ENCODE peak calls at places on chromosomes 3 and 15, in ten cellular contexts. D is activated CD4-positive, alpha-beta T cell treated with anti-CD3 and anti-CD28 coated beads, Interleukin-2, amount 50 U/mL, for 1 hour; N is GM06990; R is GOT3; A is NCI-H1092 treated with DMSO at 0.1 percent for 48 hours; W is cardiac septum; F is activated gamma-delta T cell; S is NCI-H1105; X is hypothalamus; I is GM20000. J is an unnamed sample.
A peak's percentile ranks its signal among the peaks of the same experiment; 100 is the strongest.

GRCh38 chr3:277873-278272 is 81.3 kb downstream of the CHL1 start:
- DNase-seq in D (no peak), N (no peak), R (no peak), A (no peak), W (no peak), F (no peak), S (no peak), X (no peak), I (no peak), J (no peak)

GRCh38 chr3:140180603-140181002 is 245.6 kb downstream of the CLSTN2 start:
- DNase-seq in D (no peak), N (no peak), R (no peak), A (no peak), W (no peak), F (no peak), S (peak; percentile 95), X (no peak), I (no peak), J (no peak)

GRCh38 chr15:66704019-66704782 is 2.2 kb downstream of the SMAD6 start:
- DNase-seq in D (no peak), N (no peak), R (no peak), A (no peak), W (no peak), F (no peak), S (no peak), X (no peak), I (peak; percentile 42), J (no peak)

GRCh38 chr15:74580538-74581350 is 34.9 kb upstream of the CLK3 start:
- DNase-seq in D (no peak), N (no peak), R (no peak), A (no peak), W (no peak), F (no peak), S (no peak), X (no peak), I (no peak), J (no peak)

GRCh38 chr3:60431599-60431958 is 819.7 kb downstream of the FHIT start:
- DNase-seq in D (no peak), N (no peak), R (no peak), A (no peak), W (no peak), F (no peak), S (no peak), X (no peak), I (no peak), J (no peak)

GRCh38 chr3:58999779-59000170 is 50.0 kb downstream of the CFAP20DC start:
- DNase-seq in D (no peak), N (no peak), R (no peak), A (no peak), W (no peak), F (no peak), S (no peak), X (no peak), I (no peak), J (no peak)

GRCh38 chr3:131543714-131544113 is 40.9 kb upstream of the MRPL3 start:
- DNase-seq in D (no peak), N (no peak), R (peak; percentile 63), A (no peak), W (peak; percentile 83), F (no peak), S (no peak), X (no peak), I (no peak), J (no peak)

GRCh38 chr15:35168464-35168863 is 83.4 kb upstream of the NANOGP8 start:
- DNase-seq in D (no peak), N (no peak), R (no peak), A (no peak), W (no peak), F (no peak), S (no peak), X (no peak), I (no peak), J (no peak)

GRCh38 chr3:142993958-142994442 is 7.4 kb upstream of the U2SURP start:
- DNase-seq in D (peak; percentile 58), N (no peak), R (peak; percentile 1), A (peak; percentile 31), W (no peak), F (no peak), S (peak; percentile 63), X (no peak), I (peak; percentile 55), J (peak; percentile 61)

GRCh38 chr3:145259166-145259565 is 901.8 kb downstream of the PLOD2 start:
- DNase-seq in D (no peak), N (no peak), R (no peak), A (no peak), W (no peak), F (no peak), S (no peak), X (no peak), I (no peak), J (no peak)

GRCh38 chr3:45486926-45487325 is 98.5 kb downstream of the LARS2 start:
- DNase-seq in D (no peak), N (no peak), R (no peak), A (no peak), W (no peak), F (no peak), S (no peak), X (no peak), I (no peak), J (no peak)

GRCh38 chr15:63212050-63212973 is 22.9 kb downstream of the RAB8B start:
- DNase-seq in D (no peak), N (peak; percentile 50), R (no peak), A (no peak), W (no peak), F (no peak), S (no peak), X (no peak), I (peak; percentile 44), J (no peak)

GRCh38 chr3:159322322-159322939 is 520.6 kb downstream of the MFSD1 start:
- DNase-seq in D (no peak), N (peak; percentile 9), R (no peak), A (no peak), W (no peak), F (no peak), S (no peak), X (peak; percentile 2), I (peak; percentile 39), J (peak; percentile 33)

GRCh38 chr15:100726426-100727190 is 124.2 kb downstream of the ASB7 start:
- DNase-seq in D (no peak), N (no peak), R (no peak), A (no peak), W (peak; percentile 70), F (no peak), S (no peak), X (no peak), I (peak; percentile 0), J (no peak)

GRCh38 chr3:9727041-9727595 is 4.4 kb upstream of the BRPF1 start:
- DNase-seq in D (peak; percentile 42), N (peak; percentile 46), R (no peak), A (no peak), W (no peak), F (no peak), S (no peak), X (no peak), I (no peak), J (peak; percentile 57)

J was measured in activated naive CD8-positive, alpha-beta T cell treated with anti-CD3 and anti-CD28 coated beads, Interleukin-2, amount 10 ng/mL, durations not matched to agents 7 days and 5 days.